ENCODE peak calls at places on chromosome 16, in five cellular contexts. One of them, this sample, is unnamed.

GRCh38 chr16:69438465-69438864 is 14.0 kb downstream of the CYB5B start:
- DNase-seq in heart left ventricle: no peak
- DNase-seq in foreskin fibroblast: no peak
- DNase-seq in ovary: no peak
- DNase-seq in brain microvascular endothelial cell: no peak
- DNase-seq in this sample: no peak

GRCh38 chr16:52069866-52070265 is 477.1 kb downstream of the TOX3 start:
- DNase-seq in heart left ventricle: no peak
- DNase-seq in foreskin fibroblast: no peak
- DNase-seq in ovary: no peak
- DNase-seq in brain microvascular endothelial cell: peak
- DNase-seq in this sample: peak

GRCh38 chr16:67653131-67654068 is 6.7 kb downstream of the ACD start:
- DNase-seq in heart left ventricle: peak
- DNase-seq in foreskin fibroblast: no peak
- DNase-seq in ovary: peak
- DNase-seq in brain microvascular endothelial cell: no peak
- DNase-seq in this sample: no peak

GRCh38 chr16:59410451-59410850 is 676.3 kb upstream of the GOT2 start:
- DNase-seq in heart left ventricle: no peak
- DNase-seq in foreskin fibroblast: no peak
- DNase-seq in ovary: no peak
- DNase-seq in brain microvascular endothelial cell: no peak
- DNase-seq in this sample: no peak

GRCh38 chr16:4414187-4414909 is 2.0 kb downstream of the CORO7 start:
- DNase-seq in heart left ventricle: no peak
- DNase-seq in foreskin fibroblast: no peak
- DNase-seq in ovary: no peak
- DNase-seq in brain microvascular endothelial cell: no peak
- DNase-seq in this sample: no peak

GRCh38 chr16:58744497-58744896 is 10.4 kb upstream of the GOT2 start:
- DNase-seq in heart left ventricle: no peak
- DNase-seq in foreskin fibroblast: no peak
- DNase-seq in ovary: no peak
- DNase-seq in brain microvascular endothelial cell: no peak
- DNase-seq in this sample: no peak

GRCh38 chr16:28166394-28167208 is 45.2 kb downstream of the XPO6 start:
- DNase-seq in heart left ventricle: no peak
- DNase-seq in foreskin fibroblast: peak
- DNase-seq in ovary: no peak
- DNase-seq in brain microvascular endothelial cell: no peak
- DNase-seq in this sample: peak

GRCh38 chr16:3999479-3999868 is 116.8 kb downstream of the ADCY9 start:
- DNase-seq in heart left ventricle: peak
- DNase-seq in foreskin fibroblast: peak
- DNase-seq in ovary: peak
- DNase-seq in brain microvascular endothelial cell: peak
- DNase-seq in this sample: peak

GRCh38 chr16:57795431-57795878 is 6.8 kb downstream of the KIFC3 start:
- DNase-seq in heart left ventricle: peak
- DNase-seq in foreskin fibroblast: peak
- DNase-seq in ovary: no peak
- DNase-seq in brain microvascular endothelial cell: no peak
- DNase-seq in this sample: peak

GRCh38 chr16:70428178-70428998 is 10.5 kb downstream of the ST3GAL2 start:
- DNase-seq in heart left ventricle: peak
- DNase-seq in foreskin fibroblast: peak
- DNase-seq in ovary: peak
- DNase-seq in brain microvascular endothelial cell: peak
- DNase-seq in this sample: peak

DNA sequence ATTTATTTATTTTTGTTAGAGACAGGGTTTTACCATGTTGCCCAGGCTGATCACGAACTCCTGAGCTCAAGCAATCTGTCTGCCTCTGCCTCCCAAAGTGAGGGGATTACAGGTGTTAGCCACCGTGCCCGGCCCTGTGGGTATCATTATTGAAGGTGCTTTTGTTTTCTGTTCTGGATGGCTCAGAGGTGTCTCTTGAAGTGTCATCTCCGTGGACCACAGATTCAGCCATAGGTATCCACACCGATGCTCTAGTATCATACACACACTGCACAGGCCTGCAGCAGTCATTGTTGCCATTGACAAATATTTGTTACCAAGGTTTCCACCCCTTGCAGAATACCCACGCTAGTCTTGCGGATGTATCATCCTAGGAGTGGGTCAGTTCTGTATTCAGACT is 446.2 kb downstream of the XYLT1 start:
- DNase-seq in heart left ventricle: no peak
- DNase-seq in foreskin fibroblast: no peak
- DNase-seq in ovary: no peak
- DNase-seq in brain microvascular endothelial cell: no peak
- DNase-seq in this sample: no peak
- H3K4me3 ChIP-seq in heart left ventricle: no peak
- H3K4me3 ChIP-seq in foreskin fibroblast: no peak
- H3K4me3 ChIP-seq in ovary: no peak
- H3K4me3 ChIP-seq in brain microvascular endothelial cell: no peak
- H3K4me3 ChIP-seq in this sample: no peak

GRCh38 chr16:78988361-78988992 is 612.1 kb downstream of the MAF start:
- DNase-seq in heart left ventricle: no peak
- DNase-seq in foreskin fibroblast: no peak
- DNase-seq in ovary: no peak
- DNase-seq in brain microvascular endothelial cell: no peak
- DNase-seq in this sample: no peak
- H3K4me3 ChIP-seq in heart left ventricle: no peak
- H3K4me3 ChIP-seq in foreskin fibroblast: no peak
- H3K4me3 ChIP-seq in ovary: no peak
- H3K4me3 ChIP-seq in brain microvascular endothelial cell: no peak
- H3K4me3 ChIP-seq in this sample: no peak

GRCh38 chr16:1615761-1616160 is 3.6 kb downstream of the CRAMP1 start:
- DNase-seq in heart left ventricle: no peak
- DNase-seq in foreskin fibroblast: peak
- DNase-seq in ovary: no peak
- DNase-seq in brain microvascular endothelial cell: no peak
- DNase-seq in this sample: no peak
- H3K4me3 ChIP-seq in heart left ventricle: peak
- H3K4me3 ChIP-seq in foreskin fibroblast: peak
- H3K4me3 ChIP-seq in ovary: no peak
- H3K4me3 ChIP-seq in brain microvascular endothelial cell: peak
- H3K4me3 ChIP-seq in this sample: peak

DNA sequence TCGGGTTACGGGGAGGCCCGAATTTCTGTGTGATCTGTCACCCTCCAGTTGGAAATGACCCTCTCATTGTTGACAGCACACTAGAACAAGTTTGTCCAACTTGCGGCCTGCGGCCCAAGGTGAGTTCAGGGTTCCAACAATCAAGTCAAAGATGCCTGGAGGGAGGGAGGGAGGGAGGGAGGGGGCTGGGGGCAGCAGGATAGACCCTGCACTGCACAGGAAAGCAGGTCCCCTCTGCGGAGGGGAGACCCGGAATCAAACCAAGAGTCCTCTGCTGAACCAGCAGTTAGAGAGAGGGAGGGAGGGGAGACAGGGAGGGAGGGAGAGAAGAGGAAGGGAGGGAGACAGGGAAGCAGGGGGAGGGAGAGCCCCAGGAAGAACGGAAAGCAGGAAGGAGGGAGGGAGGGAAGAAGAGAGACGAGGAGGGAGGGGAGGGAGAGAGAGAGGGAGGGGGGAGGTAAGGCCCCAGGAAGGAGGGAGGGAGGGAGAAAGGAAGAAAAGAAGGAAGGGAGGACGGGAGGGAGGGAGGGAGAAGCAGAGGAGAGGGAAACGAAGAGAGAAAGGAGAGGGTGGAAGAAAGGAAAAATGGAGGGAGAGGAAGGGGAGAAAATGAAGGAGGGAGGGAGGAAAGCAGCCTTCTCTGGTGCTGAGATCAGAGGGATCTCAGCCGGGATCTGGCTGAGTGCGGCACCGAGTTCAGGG is 96.7 kb upstream of the CDH5 start:
- DNase-seq in heart left ventricle: no peak
- DNase-seq in foreskin fibroblast: no peak
- DNase-seq in ovary: no peak
- DNase-seq in brain microvascular endothelial cell: no peak
- DNase-seq in this sample: no peak
- H3K4me3 ChIP-seq in heart left ventricle: peak
- H3K4me3 ChIP-seq in foreskin fibroblast: peak
- H3K4me3 ChIP-seq in ovary: peak
- H3K4me3 ChIP-seq in brain microvascular endothelial cell: peak
- H3K4me3 ChIP-seq in this sample: no peak